ENCODE peak calls at places on chromosome 14, in six cellular contexts. R, K, X, M, I and Y are unnamed samples.

GRCh38 chr14:91751719-91752118 is 19.8 kb upstream of the CATSPERB start:
- DNase-seq in R (no peak), K (no peak), X (no peak), M (no peak), I (no peak), Y (no peak)

GRCh38 chr14:89959853-89960493 is 4.2 kb downstream of the TDP1 start:
- DNase-seq in R (no peak), K (no peak), X (no peak), M (no peak), I (no peak), Y (no peak)

GRCh38 chr14:63899953-63900352 is 47.1 kb downstream of the SYNE2 start:
- DNase-seq in R (no peak), K (no peak), X (no peak), M (no peak), I (no peak), Y (no peak)

GRCh38 chr14:100524933-100525243 is 62.3 kb downstream of the BEGAIN start:
- DNase-seq in R (no peak), K (peak; percentile 9), X (peak; percentile 36), M (no peak), I (no peak), Y (no peak)

GRCh38 chr14:77098470-77099353 is 654 bp downstream of the CIPC start:
- DNase-seq in R (no peak), K (no peak), X (peak; percentile 21), M (no peak), I (no peak), Y (no peak)

GRCh38 chr14:36553650-36554260 is 28.7 kb downstream of the NKX2-8 start:
- DNase-seq in R (no peak), K (peak; percentile 60), X (no peak), M (peak; percentile 41), I (peak; percentile 56), Y (peak; percentile 68)

GRCh38 chr14:78424311-78424710 is 254.1 kb downstream of the NRXN3 start:
- DNase-seq in R (no peak), K (no peak), X (no peak), M (no peak), I (no peak), Y (no peak)

GRCh38 chr14:90700928-90701776 is 115.1 kb downstream of the TTC7B start:
- DNase-seq in R (no peak), K (no peak), X (no peak), M (no peak), I (no peak), Y (no peak)

GRCh38 chr14:70655110-70655826 is 13.6 kb downstream of the TTC9 start:
- DNase-seq in R (peak; percentile 81), K (no peak), X (peak; percentile 72), M (no peak), I (no peak), Y (no peak)

GRCh38 chr14:94051779-94052178 is 25.6 kb downstream of the OTUB2 start:
- DNase-seq in R (no peak), K (no peak), X (no peak), M (no peak), I (no peak), Y (no peak)

GRCh38 chr14:65478017-65478416 is 65.5 kb downstream of the FUT8 start:
- DNase-seq in R (no peak), K (no peak), X (no peak), M (peak; percentile 16), I (no peak), Y (no peak)

GRCh38 chr14:65479386-65479785 is 66.9 kb downstream of the FUT8 start:
- DNase-seq in R (no peak), K (no peak), X (no peak), M (no peak), I (no peak), Y (no peak)

GRCh38 chr14:65476942-65477318 is 64.4 kb downstream of the FUT8 start:
- DNase-seq in R (no peak), K (no peak), X (no peak), M (no peak), I (no peak), Y (no peak)

GRCh38 chr14:65476290-65476941 is 63.9 kb downstream of the FUT8 start:
- DNase-seq in R (peak; percentile 53), K (no peak), X (no peak), M (no peak), I (no peak), Y (no peak)

DNA sequence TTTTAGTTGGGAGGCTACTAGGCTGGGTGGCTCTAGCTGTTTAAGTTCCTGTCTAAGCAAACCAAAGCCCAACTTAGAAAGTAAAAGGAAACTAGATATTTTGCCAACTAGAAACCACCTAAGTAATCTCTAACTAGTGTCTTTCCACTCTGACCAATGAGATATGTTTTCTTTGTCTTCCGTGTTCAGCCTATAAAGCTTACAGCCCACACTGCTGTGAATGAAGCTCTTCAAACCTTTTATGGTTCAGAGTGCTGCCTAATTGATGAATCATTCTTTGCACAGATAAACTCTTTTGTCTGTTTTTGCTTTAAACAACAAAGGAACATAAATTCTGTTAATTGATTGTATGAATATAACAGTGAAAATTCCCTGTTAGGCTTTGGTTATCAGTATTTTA is 66.1 kb downstream of the FUT8 start:
- DNase-seq in R (peak; percentile 39), K (no peak), X (no peak), M (peak; percentile 38), I (peak; percentile 79), Y (peak; percentile 61)
- H3K4me3 ChIP-seq in R (no peak overlapping the region), K (no peak overlapping the region), X (no peak overlapping the region), M (no peak overlapping the region), I (no peak overlapping the region), Y (no peak overlapping the region)

DNA sequence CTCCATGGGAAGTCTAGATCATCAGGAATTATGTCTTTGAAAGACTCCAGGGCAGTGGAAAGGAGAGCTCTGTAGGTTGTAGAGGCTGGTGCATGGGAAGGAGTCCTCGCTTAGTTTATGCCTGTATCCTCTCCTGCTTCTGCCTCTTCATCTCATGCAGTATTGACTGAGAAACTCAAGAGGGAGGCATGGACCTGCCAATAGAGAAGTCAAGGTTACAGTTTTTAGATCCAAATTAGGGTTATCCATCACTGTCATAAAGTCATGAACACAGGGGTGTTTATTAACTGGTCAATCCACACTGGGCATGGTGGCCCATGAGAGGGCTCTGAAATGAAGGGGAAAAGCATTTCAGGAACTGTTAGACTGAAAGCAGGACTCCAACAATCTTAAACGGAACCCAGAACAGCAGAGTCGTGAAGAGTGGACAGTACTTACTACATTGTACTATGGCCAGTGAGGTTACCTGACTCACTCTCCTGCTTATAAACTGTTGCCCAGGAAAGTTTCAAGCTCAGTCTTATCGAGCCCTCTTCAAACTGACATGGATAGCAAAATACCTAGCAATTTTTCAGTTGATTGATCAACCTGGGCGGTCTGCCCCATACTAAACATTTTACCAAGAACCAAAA is 30.1 kb upstream of the DHRS7 start:
- DNase-seq in R (no peak), K (no peak), X (no peak), M (no peak), I (no peak), Y (no peak)
- TF ChIP-seq CTCF in R (peak; percentile 55), K (no peak), X (no peak), M (peak; percentile 7), I (no peak), Y (no peak)

DNA sequence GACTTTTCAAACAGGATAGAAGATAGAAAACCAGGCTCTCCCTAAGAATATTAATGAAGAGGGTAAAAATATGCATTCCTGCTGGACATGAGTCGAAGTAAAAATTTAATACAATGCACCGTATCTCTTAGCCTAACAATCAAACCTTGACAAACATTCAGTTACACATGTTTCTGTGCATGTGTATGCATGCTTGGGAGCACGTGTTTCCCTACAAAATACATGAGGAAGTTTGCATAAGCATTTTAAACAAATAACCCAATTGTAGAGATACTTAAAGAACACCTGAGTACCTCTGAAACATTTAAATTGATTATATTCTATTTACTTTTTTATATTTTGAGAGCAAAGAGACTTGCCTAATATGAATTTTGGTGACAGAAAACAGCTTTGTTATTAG is 1763.7 kb upstream of the SEL1L start:
- DNase-seq in R (no peak), K (no peak), X (no peak), M (no peak), I (no peak), Y (no peak)
- H3K4me3 ChIP-seq in R (no peak overlapping the region), K (no peak overlapping the region), X (no peak overlapping the region), M (no peak overlapping the region), I (no peak overlapping the region), Y (no peak overlapping the region)

GRCh38 chr14:61296707-61297502 is 15.8 kb upstream of the TMEM30B start:
- DNase-seq in R (no peak), K (peak; percentile 68), X (no peak), M (peak; percentile 27), I (peak; percentile 71), Y (peak; percentile 71)
- TF ChIP-seq CTCF in R (peak; percentile 73), K (peak; percentile 71), X (peak; percentile 89), M (peak; percentile 68), I (peak; percentile 74), Y (peak; percentile 74)

DNA sequence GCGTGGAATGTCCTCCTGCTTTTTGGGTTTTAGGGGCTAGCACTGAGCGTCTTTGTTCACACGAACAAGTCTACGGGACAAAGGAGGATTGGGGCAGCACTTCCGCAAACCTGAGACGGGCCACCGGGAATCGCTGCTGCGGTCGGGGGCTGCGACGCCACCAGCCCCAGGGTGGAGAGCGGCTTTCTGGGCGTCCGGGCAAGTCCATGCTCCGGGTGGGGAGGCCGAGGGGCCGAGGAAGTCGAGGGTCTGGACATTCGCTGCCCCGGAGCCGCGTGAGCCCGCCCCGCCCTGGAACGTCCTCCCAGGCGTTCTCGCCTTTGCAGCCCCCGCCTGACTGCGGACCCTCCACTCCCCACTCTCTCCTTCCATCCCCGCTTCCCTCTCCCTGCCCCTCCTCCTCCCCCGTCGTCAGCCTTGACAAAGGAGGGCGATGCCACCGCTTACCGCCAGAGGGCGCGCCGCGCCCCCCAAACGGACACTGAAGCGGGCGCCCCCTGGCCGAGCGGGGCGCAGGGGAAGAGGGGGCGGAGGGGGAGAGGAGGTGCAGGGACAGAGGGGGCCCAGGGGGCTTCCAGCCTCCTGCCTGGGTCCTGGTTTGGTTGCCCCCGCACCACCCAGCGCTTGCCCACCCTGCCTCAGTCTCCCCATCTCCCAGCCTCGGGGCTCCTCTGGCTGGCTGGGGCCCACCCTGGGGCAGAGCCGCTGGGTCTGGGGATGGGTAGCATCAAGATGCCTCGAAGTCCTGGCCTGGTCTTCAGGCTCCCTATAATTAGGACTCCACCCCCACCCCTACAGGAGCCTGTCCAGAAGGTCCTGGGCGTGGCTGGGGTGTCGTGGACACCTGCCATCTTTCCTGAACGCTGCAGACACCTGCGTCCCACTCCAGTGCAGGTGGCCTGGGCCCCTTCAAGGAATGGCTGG is 39.1 kb upstream of the INF2 start:
- DNase-seq in R (peak; percentile 80), K (peak; percentile 48), X (peak; percentile 80), M (no peak), I (peak; percentile 66), Y (peak; percentile 58)
- H3K4me3 ChIP-seq in R (peak overlapping the region; percentile 53), K (peak overlapping the region; percentile 66), X (peak overlapping the region; percentile 46), M (no peak overlapping the region), I (peak overlapping the region; percentile 44), Y (peak overlapping the region; percentile 58)

GRCh38 chr14:33376510-33376909 is 437.8 kb downstream of the NPAS3 start:
- DNase-seq in R (no peak), K (no peak), X (no peak), M (no peak), I (no peak), Y (no peak)
- TF ChIP-seq CTCF in R (no peak), K (no peak), X (no peak), M (no peak), I (no peak), Y (no peak)

GRCh38 chr14:68973639-68974038 is 5.5 kb downstream of the ACTN1 start:
- DNase-seq in R (no peak), K (no peak), X (no peak), M (no peak), I (no peak), Y (no peak)
- H3K4me3 ChIP-seq in R (no peak overlapping the region), K (no peak overlapping the region), X (no peak overlapping the region), M (no peak overlapping the region), I (no peak overlapping the region), Y (no peak overlapping the region)